ENCODE peak calls at places on chromosomes 1 and 21, in four cellular contexts. Q, K, X and Y are unnamed samples.

GRCh38 chr1:177914603-177915002 is 55.3 kb downstream of the SEC16B start:
- DNase-seq in Q (no peak), K (no peak), X (no peak), Y (no peak)

GRCh38 chr1:63877816-63878215 is 104.0 kb downstream of the ROR1 start:
- DNase-seq in Q (no peak), K (no peak), X (peak), Y (no peak)

GRCh38 chr1:187408217-187409004 is 579.7 kb downstream of the PLA2G4A start:
- DNase-seq in Q (no peak), K (no peak), X (peak), Y (no peak)

GRCh38 chr1:3785458-3786157 is 10.7 kb downstream of the LRRC47 start:
- DNase-seq in Q (peak), K (peak), X (no peak), Y (no peak)

GRCh38 chr1:192732787-192733186 is 76.1 kb upstream of the RGS2 start:
- DNase-seq in Q (no peak), K (no peak), X (no peak), Y (peak)

GRCh38 chr1:1989102-1989542 is 14.5 kb downstream of the CFAP74 start:
- DNase-seq in Q (no peak), K (no peak), X (peak), Y (no peak)

GRCh38 chr1:156444407-156445001 is 56.1 kb downstream of the MEF2D start:
- DNase-seq in Q (no peak), K (no peak), X (peak), Y (peak)

GRCh38 chr1:225427249-225428065 is at the start of gene LBR:
- DNase-seq in Q (peak), K (no peak), X (peak), Y (no peak)

GRCh38 chr1:63624911-63625310 is 31.7 kb downstream of the PGM1 start:
- DNase-seq in Q (no peak), K (no peak), X (peak), Y (no peak)

GRCh38 chr1:16082283-16083038 is 9.0 kb upstream of the FAM131C start:
- DNase-seq in Q (peak), K (peak), X (peak), Y (peak)

GRCh38 chr21:41167348-41168342 is at the start of gene BACE2:
- DNase-seq in Q (peak), K (peak), X (peak), Y (peak)

GRCh38 chr1:188642585-188643168 is 1813.9 kb downstream of the PLA2G4A start:
- DNase-seq in Q (peak), K (no peak), X (no peak), Y (no peak)

GRCh38 chr1:233625087-233625486 is 11.2 kb downstream of the KCNK1 start:
- DNase-seq in Q (no peak), K (peak), X (no peak), Y (no peak)

GRCh38 chr1:31005617-31006166 is 59.8 kb downstream of the PUM1 start:
- DNase-seq in Q (no peak), K (no peak), X (no peak), Y (no peak)

DNA sequence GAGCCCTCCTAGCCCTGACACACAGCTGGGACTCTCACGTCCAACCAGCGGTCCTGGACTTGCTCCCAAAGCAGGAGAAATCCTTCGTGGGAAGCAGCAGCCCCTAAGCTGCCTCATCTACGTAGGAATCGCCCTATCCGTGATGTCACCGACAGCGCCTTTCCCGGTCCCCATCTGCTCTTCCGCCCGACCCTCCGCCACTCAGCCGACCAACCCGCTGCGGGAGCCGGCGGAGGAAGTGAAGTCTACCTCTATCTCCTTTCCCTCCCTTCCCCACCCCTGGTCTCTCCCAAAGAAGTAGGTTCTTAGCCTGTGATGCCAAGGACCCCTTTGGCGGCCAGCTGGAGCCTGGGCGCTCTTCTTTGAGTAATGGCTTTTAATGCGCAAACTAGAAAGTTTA is 272.1 kb downstream of the FAM72C start:
- DNase-seq in Q (no peak), K (no peak), X (no peak), Y (no peak)
- H3K4me3 ChIP-seq in Q (peak), K (no peak), X (no peak), Y (no peak)

GRCh38 chr1:222126052-222126451 is 384.2 kb upstream of the DUSP10 start:
- DNase-seq in Q (no peak), K (peak), X (no peak), Y (no peak)
- H3K4me3 ChIP-seq in Q (no peak), K (no peak), X (no peak), Y (no peak)

GRCh38 chr1:229506633-229507032 is 1.5 kb downstream of the NUP133 start:
- DNase-seq in Q (no peak), K (no peak), X (no peak), Y (no peak)
- H3K4me3 ChIP-seq in Q (no peak), K (no peak), X (peak), Y (no peak)

GRCh38 chr1:167937709-167938010 is 788 bp upstream of the MPC2 start:
- DNase-seq in Q (no peak), K (no peak), X (no peak), Y (no peak)

GRCh38 chr1:167936930-167937708 is at the start of gene MPC2:
- DNase-seq in Q (peak), K (peak), X (peak), Y (peak)

GRCh38 chr1:167936068-167936929 is at the start of gene DCAF6:
- DNase-seq in Q (peak), K (peak), X (peak), Y (peak)

GRCh38 chr1:167940264-167940663 is 3.4 kb upstream of the MPC2 start:
- DNase-seq in Q (no peak), K (no peak), X (no peak), Y (no peak)

GRCh38 chr1:167938083-167938482 is 1.2 kb upstream of the MPC2 start:
- DNase-seq in Q (no peak), K (no peak), X (peak), Y (no peak)
- H3K4me3 ChIP-seq in Q (peak), K (no peak), X (peak), Y (peak)

DNA sequence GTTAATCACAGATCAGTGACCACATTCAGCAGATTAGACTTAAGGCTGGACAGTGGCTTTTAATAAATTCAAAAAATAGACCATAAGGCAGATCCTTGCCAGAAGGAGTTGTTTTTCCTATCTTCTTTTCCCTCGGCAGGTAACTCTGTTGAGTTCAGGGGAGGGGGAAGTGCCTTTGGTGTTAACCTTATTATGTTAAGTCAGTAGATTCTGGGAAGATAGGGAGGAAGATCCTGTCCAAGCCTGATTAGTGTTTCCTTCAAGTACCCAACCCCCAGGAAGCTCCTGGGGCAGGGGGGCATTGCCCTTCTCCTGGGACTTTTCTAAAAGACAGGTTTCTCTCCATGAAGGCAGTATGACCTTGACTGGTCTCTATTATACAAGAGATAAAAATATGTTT is 87.4 kb downstream of the ELAVL4 start:
- DNase-seq in Q (no peak), K (no peak), X (no peak), Y (no peak)
- H3K4me3 ChIP-seq in Q (no peak), K (no peak), X (no peak), Y (no peak)

GRCh38 chr1:203662821-203663220 is 36.2 kb downstream of the ATP2B4 start:
- DNase-seq in Q (no peak), K (no peak), X (no peak), Y (no peak)
- H3K4me3 ChIP-seq in Q (no peak), K (no peak), X (no peak), Y (no peak)